ENCODE peak calls at places on chromosome 20, in eight cellular contexts. L is body of pancreas, M is stomach, B is H1, U is right lobe of liver, G is Peyer's patch, D is A549, A is NB4. C is an unnamed sample.

GRCh38 chr20:10965936-10966470 is 292.2 kb upstream of the JAG1 start:
- DNase-seq in B (no peak), L (no peak), M (no peak), D (no peak), A (no peak), U (no peak), G (no peak), C (no peak)

GRCh38 chr20:62716198-62716940 is 7.7 kb downstream of the NTSR1 start:
- DNase-seq in A (peak), U (peak), D (no peak), L (no peak), G (peak), B (no peak), M (no peak), C (no peak)

GRCh38 chr20:47568019-47568418 is 66.3 kb downstream of the NCOA3 start:
- DNase-seq in L (peak), D (peak), A (no peak), B (no peak), U (no peak), M (peak), G (no peak), C (peak)

GRCh38 chr20:51639206-51639832 is 96.8 kb upstream of the NFATC2 start:
- DNase-seq in G (peak), D (peak), B (peak), A (peak), L (peak), M (peak), U (peak), C (peak)

GRCh38 chr20:24470031-24470781 is 777 bp downstream of the SYNDIG1 start:
- DNase-seq in B (no peak), U (no peak), L (no peak), D (peak), A (no peak), G (no peak), M (no peak), C (no peak)

GRCh38 chr20:46406986-46407670 is 713 bp upstream of the ELMO2 start:
- DNase-seq in A (peak), U (peak), D (no peak), L (peak), M (peak), B (no peak), G (peak), C (peak)

GRCh38 chr20:10958279-10958678 is 284.5 kb upstream of the JAG1 start:
- DNase-seq in M (no peak), B (no peak), D (no peak), L (no peak), A (no peak), G (no peak), U (no peak), C (no peak)

GRCh38 chr20:19908586-19908985 is 108.6 kb upstream of the NAA20 start:
- DNase-seq in G (no peak), B (no peak), U (no peak), D (no peak), M (no peak), L (no peak), A (no peak), C (no peak)

GRCh38 chr20:9369557-9369956 is 144.8 kb upstream of the LAMP5 start:
- DNase-seq in B (no peak), G (no peak), D (no peak), A (no peak), U (no peak), L (no peak), M (no peak), C (no peak)

GRCh38 chr20:63135411-63135810 is 80.5 kb downstream of the YTHDF1 start:
- DNase-seq in A (no peak), D (no peak), B (no peak), U (peak), G (no peak), L (peak), M (no peak), C (no peak)

GRCh38 chr20:22502731-22503191 is 81.6 kb downstream of the FOXA2 start:
- DNase-seq in G (peak), L (no peak), A (no peak), D (no peak), M (no peak), U (no peak), B (no peak), C (no peak)

GRCh38 chr20:18615020-18615652 is 27.3 kb downstream of the DTD1 start:
- DNase-seq in D (no peak), U (no peak), B (no peak), L (no peak), G (no peak), A (no peak), M (no peak), C (peak)

GRCh38 chr20:34435589-34435988 is 72.5 kb downstream of the ITCH start:
- DNase-seq in G (no peak), U (no peak), A (no peak), L (no peak), M (no peak), B (no peak), D (no peak), C (no peak)

GRCh38 chr20:62053465-62054196 is 12.1 kb downstream of the TAF4 start:
- DNase-seq in A (no peak), L (no peak), G (peak), U (no peak), B (no peak), D (no peak), M (no peak), C (no peak)

GRCh38 chr20:46253391-46253790 is 54.9 kb downstream of the CDH22 start:
- DNase-seq in B (peak), A (peak), G (no peak), M (peak), D (peak), L (no peak), U (no peak), C (no peak)

GRCh38 chr20:25018425-25018824 is 25.9 kb upstream of the APMAP start:
- DNase-seq in U (no peak), L (peak), D (no peak), G (peak), B (no peak), A (no peak), M (peak), C (peak)

GRCh38 chr20:16147916-16148315 is 425.3 kb downstream of the KIF16B start:
- DNase-seq in B (no peak), A (no peak), L (no peak), M (no peak), D (no peak), U (no peak), G (no peak), C (no peak)

GRCh38 chr20:15297059-15297875 is 959.9 kb upstream of the FLRT3 start:
- DNase-seq in B (no peak), G (no peak), D (no peak), U (no peak), L (peak), A (no peak), M (peak), C (no peak)

GRCh38 chr20:14700641-14700965 is 363.2 kb upstream of the FLRT3 start:
- DNase-seq in U (no peak), M (no peak), L (no peak), D (peak), G (no peak), B (no peak), A (no peak), C (no peak)

GRCh38 chr20:63167026-63167917 is 48.7 kb downstream of the YTHDF1 start:
- DNase-seq in U (no peak), L (no peak), D (peak), A (no peak), G (no peak), B (no peak), M (no peak), C (no peak)

GRCh38 chr20:235891-236290 is 8.8 kb downstream of the DEFB129 start:
- DNase-seq in L (peak), G (no peak), U (no peak), M (no peak), B (no peak), D (peak), A (peak), C (no peak)

GRCh38 chr20:47847882-47848485 is 62.7 kb upstream of the SULF2 start:
- DNase-seq in U (no peak), B (no peak), L (no peak), A (no peak), G (no peak), M (no peak), D (no peak), C (no peak)

GRCh38 chr20:63574156-63574828 is at the start of gene HELZ2:
- DNase-seq in M (peak), A (peak), G (peak), L (peak), U (peak), D (no peak), B (no peak), C (peak)

GRCh38 chr20:10316582-10316981 is 98.0 kb downstream of the SNAP25 start:
- DNase-seq in D (peak), L (no peak), G (no peak), U (peak), M (no peak), A (peak), B (no peak), C (no peak)

GRCh38 chr20:2524435-2525272 is 11.7 kb upstream of the TMC2 start:
- DNase-seq in M (peak), B (peak), G (peak), U (peak), A (peak), L (peak), D (peak), C (peak)
- TF ChIP-seq POLR2A in M (no peak), B (no peak), G (no peak), U (peak), A (no peak), L (peak), D (no peak), C (no peak)

GRCh38 chr20:4227085-4227821 is 211.9 kb upstream of the RNF24 start:
- DNase-seq in A (peak), G (no peak), L (no peak), U (no peak), B (no peak), D (peak), M (no peak), C (no peak)
- H3K4me3 ChIP-seq in A (no peak), G (no peak), L (no peak), U (no peak), B (no peak), D (no peak), M (no peak), C (no peak)

DNA sequence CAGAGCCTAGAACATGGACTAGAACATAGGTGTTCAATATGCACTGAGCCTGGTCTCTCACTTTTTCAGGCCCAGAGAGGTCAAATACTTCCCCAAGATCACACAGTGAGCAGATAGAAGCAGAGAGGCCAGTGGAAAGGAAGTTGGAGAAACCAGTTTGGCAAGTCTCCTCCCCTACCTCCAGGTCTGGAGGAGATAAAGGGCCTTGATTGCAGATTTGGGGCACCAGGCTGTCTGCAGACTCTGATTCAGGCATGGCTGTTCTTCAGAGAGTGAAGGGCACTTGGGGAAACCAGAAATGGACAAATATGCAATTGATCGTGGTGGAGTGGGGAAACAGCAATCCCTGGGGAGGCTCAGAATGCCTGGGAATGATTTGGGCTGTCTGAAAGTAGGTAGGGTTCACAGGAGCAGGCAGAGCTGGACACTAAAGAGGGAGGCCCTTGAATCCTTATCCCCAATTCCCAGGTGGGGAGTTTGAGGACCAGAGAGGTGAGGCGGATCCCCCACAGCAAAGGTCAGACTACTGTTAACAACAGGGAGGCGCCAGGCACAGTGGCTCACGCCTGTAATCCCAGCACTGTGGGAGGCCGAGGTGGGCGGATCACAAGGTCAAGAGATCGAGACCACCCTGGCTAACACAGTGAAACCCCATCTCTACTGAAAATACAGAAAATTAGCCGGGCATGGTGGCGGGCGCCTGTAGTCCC is 2.3 kb downstream of the PEDS1 start:
- DNase-seq in G (no peak), A (no peak), U (no peak), L (peak), B (no peak), M (peak), D (no peak), C (no peak)
- TF ChIP-seq POLR2A in G (no peak), A (no peak), U (no peak), L (no peak), B (no peak), M (no peak), D (no peak), C (no peak)

DNA sequence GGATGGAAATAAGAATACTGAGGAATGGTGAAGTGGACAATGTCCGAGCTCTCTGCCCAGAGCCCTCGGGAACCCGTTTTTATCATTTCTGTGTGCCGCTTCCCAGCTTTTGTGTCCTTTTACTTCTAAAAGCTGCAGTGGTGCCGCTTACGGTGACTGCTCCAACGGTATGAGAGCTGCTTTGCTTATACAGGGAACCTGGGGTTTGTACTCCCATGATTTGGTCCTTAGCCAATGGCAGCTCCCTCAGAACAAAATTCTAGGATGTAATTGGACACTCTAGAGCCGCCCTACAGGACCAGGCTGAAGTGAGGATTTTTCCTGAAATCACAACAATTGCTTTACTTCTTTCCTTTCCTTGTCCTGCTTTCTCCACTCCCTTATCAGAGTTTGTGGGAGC is 24.2 kb upstream of the PCSK2 start:
- DNase-seq in U (no peak), M (no peak), B (no peak), L (no peak), D (no peak), G (no peak), A (no peak), C (no peak)
- H3K4me3 ChIP-seq in U (no peak), M (no peak), B (no peak), L (no peak), D (no peak), G (no peak), A (no peak), C (no peak)

GRCh38 chr20:59008715-59009336 is 1.8 kb upstream of the CTSZ start:
- DNase-seq in U (peak), D (no peak), M (peak), L (no peak), A (no peak), B (no peak), G (peak), C (peak)

GRCh38 chr20:59006167-59006863 is 739 bp downstream of the CTSZ start:
- DNase-seq in G (peak), U (peak), L (no peak), D (no peak), B (no peak), A (no peak), M (no peak), C (peak)

GRCh38 chr20:59007758-59008511 is 881 bp upstream of the CTSZ start:
- DNase-seq in L (no peak), B (no peak), M (peak), U (peak), G (peak), A (peak), D (no peak), C (peak)

GRCh38 chr20:59005523-59006166 is 1.4 kb downstream of the CTSZ start:
- DNase-seq in L (no peak), M (no peak), B (no peak), D (no peak), G (no peak), A (no peak), U (no peak), C (no peak)

GRCh38 chr20:59006864-59007757 is at the start of gene CTSZ:
- DNase-seq in G (peak), D (peak), L (peak), A (peak), M (peak), B (no peak), U (peak), C (peak)
- TF ChIP-seq POLR2A in G (peak), D (peak), L (peak), A (peak), M (no peak), B (no peak), U (peak), C (no peak)

GRCh38 chr20:36465109-36466080 is 75.9 kb upstream of the MYL9 start:
- DNase-seq in M (peak), L (peak), U (no peak), B (no peak), D (peak), A (peak), G (peak), C (peak)
- H3K4me3 ChIP-seq in M (no peak), L (no peak), U (no peak), B (no peak), D (peak), A (no peak), G (no peak), C (no peak)

GRCh38 chr20:44969320-44969879 is 3.1 kb downstream of the STK4 start:
- DNase-seq in L (no peak), B (no peak), D (no peak), A (no peak), U (no peak), M (no peak), G (no peak), C (no peak)

GRCh38 chr20:44963325-44964215 is 2.7 kb upstream of the STK4 start:
- DNase-seq in D (no peak), U (no peak), M (no peak), G (no peak), L (no peak), A (no peak), B (no peak), C (no peak)

GRCh38 chr20:44967207-44967807 is 995 bp downstream of the STK4 start:
- DNase-seq in G (peak), M (no peak), U (no peak), D (no peak), L (no peak), A (peak), B (no peak), C (no peak)

GRCh38 chr20:44965651-44966029 is 672 bp upstream of the STK4 start:
- DNase-seq in U (no peak), G (no peak), D (no peak), B (no peak), M (no peak), A (no peak), L (no peak), C (no peak)

GRCh38 chr20:44966030-44966961 is at the start of gene STK4:
- DNase-seq in M (peak), L (peak), U (peak), D (peak), G (peak), A (peak), B (peak), C (peak)
- TF ChIP-seq POLR2A in M (no peak), L (peak), U (peak), D (peak), G (peak), A (peak), B (no peak), C (no peak)

DNA sequence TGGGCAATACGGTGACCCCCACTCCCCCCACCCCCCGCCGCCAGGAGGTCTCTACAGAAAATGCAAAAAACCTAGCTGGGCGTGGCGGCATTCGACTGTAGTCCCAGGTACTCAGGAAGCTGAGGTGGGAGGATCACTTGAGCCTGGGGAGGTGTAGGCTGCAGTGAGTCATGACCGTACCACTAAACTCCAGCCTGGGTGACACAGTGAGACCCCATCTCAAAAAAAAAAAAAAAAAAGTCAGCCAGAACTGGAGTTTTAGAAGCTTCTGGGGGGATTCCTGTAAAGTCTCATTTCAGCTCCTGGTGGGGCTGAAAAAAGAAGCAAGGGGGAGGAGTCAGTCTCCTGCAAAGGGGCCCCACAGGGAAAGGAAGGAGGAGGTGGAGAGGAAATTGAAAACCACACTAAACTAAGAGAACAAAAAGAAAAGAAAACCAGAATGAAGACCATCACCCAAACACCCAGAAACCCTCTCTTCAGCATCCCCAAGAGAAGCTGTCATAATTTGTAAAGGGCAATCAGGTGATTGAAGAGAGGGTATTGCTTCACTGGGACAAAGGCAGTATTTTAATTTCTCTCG is 50.4 kb downstream of the NOL4L start:
- DNase-seq in M (no peak), B (no peak), G (peak), U (no peak), L (no peak), A (peak), D (no peak), C (no peak)
- H3K4me3 ChIP-seq in M (no peak), B (no peak), G (no peak), U (no peak), L (no peak), A (no peak), D (no peak), C (no peak)

DNA sequence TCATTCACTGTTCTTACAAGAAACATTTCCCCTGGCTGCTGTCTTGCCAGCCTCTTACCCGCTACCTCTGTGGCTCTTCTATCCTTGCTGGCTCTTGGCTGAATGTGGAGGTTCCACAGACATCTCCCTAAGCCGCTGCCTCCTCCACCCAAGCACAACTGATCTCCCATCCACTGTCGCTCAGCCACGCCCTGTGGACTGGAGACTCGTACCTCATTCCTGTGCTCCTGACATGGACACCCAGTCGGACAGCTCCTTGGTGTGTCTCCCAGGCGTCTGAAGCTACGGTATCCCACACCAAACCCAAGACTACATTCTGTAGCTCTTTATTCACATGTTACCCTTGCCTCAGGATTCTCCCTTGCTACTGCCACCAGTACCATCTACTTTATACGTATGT is 19.3 kb downstream of the RAE1 start:
- DNase-seq in L (no peak), M (no peak), U (no peak), D (no peak), G (no peak), A (no peak), B (no peak), C (peak)
- TF ChIP-seq POLR2A in L (no peak), M (no peak), U (no peak), D (no peak), G (no peak), A (no peak), B (no peak), C (no peak)

GRCh38 chr20:44887466-44887865 is 2.0 kb downstream of the YWHAB start:
- DNase-seq in M (no peak), U (no peak), G (no peak), A (no peak), D (no peak), L (no peak), B (no peak), C (no peak)
- H3K4me3 ChIP-seq in M (peak), U (no peak), G (peak), A (peak), D (peak), L (no peak), B (peak), C (no peak)

C was measured in lower leg skin.